ENCODE peak calls at places on chromosomes 4 and X, in seven cellular contexts. B, F, A, R, L, W and T are unnamed samples.

GRCh38 chrX:15107367-15107988 is 162.4 kb downstream of the ASB9 start:
- DNase-seq in W (no peak), F (no peak), A (no peak), L (no peak), R (no peak), B (no peak), T (no peak)

GRCh38 chr4:21544410-21544809 is 404.2 kb downstream of the KCNIP4 start:
- DNase-seq in R (no peak), A (no peak), B (no peak), F (no peak), L (no peak), W (no peak), T (no peak)

GRCh38 chrX:2342281-2342688 is 158.5 kb downstream of the DHRSX start:
- DNase-seq in W (no peak), A (no peak), L (no peak), B (no peak), F (no peak), R (no peak), T (no peak)

GRCh38 chr4:48047421-48047844 is 30.9 kb downstream of the NIPAL1 start:
- DNase-seq in B (no peak), W (no peak), R (no peak), F (no peak), L (peak; percentile 84), A (no peak), T (no peak)

GRCh38 chr4:80219301-80220025 is 22.2 kb downstream of the PRDM8 start:
- DNase-seq in R (no peak), L (no peak), A (peak; percentile 13), W (no peak), F (peak; percentile 25), B (peak; percentile 34), T (no peak)

GRCh38 chr4:7155611-7156071 is 36.7 kb upstream of the SORCS2 start:
- DNase-seq in B (no peak), W (no peak), A (no peak), F (peak; percentile 36), R (no peak), L (no peak), T (no peak)

GRCh38 chr4:120736312-120736711 is 186.2 kb downstream of the PRDM5 start:
- DNase-seq in R (no peak), L (no peak), B (no peak), A (no peak), W (no peak), F (no peak), T (no peak)

GRCh38 chrX:119809185-119809666 is 17.8 kb upstream of the RPL39 start:
- DNase-seq in F (peak; percentile 57), A (no peak), R (no peak), W (no peak), L (no peak), B (no peak), T (no peak)

GRCh38 chrX:46630141-46630540 is 56.6 kb downstream of the CHST7 start:
- DNase-seq in W (no peak), A (no peak), F (no peak), B (no peak), R (no peak), L (no peak), T (no peak)

GRCh38 chr4:175350246-175350645 is 432.1 kb downstream of the ADAM29 start:
- DNase-seq in R (no peak), F (no peak), A (no peak), L (no peak), W (no peak), B (no peak), T (no peak)

GRCh38 chr4:97270051-97270450 is 873.2 kb downstream of the STPG2 start:
- DNase-seq in L (no peak), W (no peak), R (no peak), F (no peak), A (no peak), B (no peak), T (no peak)

GRCh38 chr4:17502764-17503163 is 9.1 kb downstream of the QDPR start:
- DNase-seq in B (no peak), L (no peak), F (no peak), A (no peak), R (no peak), W (no peak), T (no peak)

GRCh38 chr4:58617226-58617625 is 1507.0 kb upstream of the IGFBP7 start:
- DNase-seq in F (no peak), W (no peak), L (no peak), A (no peak), R (no peak), B (no peak), T (no peak)

GRCh38 chrX:38985375-38985774 is 184.1 kb downstream of the MID1IP1 start:
- DNase-seq in A (peak; percentile 19), W (no peak), R (no peak), L (no peak), B (no peak), F (peak; percentile 14), T (no peak)

GRCh38 chr4:139246166-139246565 is 33.9 kb downstream of the MGARP start:
- DNase-seq in B (no peak), R (no peak), L (no peak), W (no peak), A (no peak), F (no peak), T (no peak)

GRCh38 chr4:94469221-94469784 is 17.6 kb downstream of the PDLIM5 start:
- DNase-seq in A (no peak), B (no peak), R (no peak), W (no peak), F (no peak), L (no peak), T (no peak)

GRCh38 chr4:164601653-164602052 is 152.3 kb upstream of the SMIM31 start:
- DNase-seq in B (no peak), F (no peak), W (no peak), L (no peak), R (no peak), A (no peak), T (no peak)

GRCh38 chr4:59553739-59554126 is 1646.4 kb upstream of the ADGRL3 start:
- DNase-seq in B (no peak), R (no peak), A (no peak), L (no peak), W (no peak), F (no peak), T (no peak)

GRCh38 chr4:123163501-123163900 is 233.1 kb upstream of the SPRY1 start:
- DNase-seq in W (no peak), A (no peak), F (no peak), R (no peak), B (no peak), L (no peak), T (no peak)

GRCh38 chrX:24515447-24515846 is 50.4 kb downstream of the PDK3 start:
- DNase-seq in A (no peak), W (no peak), L (no peak), B (no peak), F (no peak), R (no peak), T (no peak)

GRCh38 chr4:153113838-153114105 is 90.5 kb upstream of the TRIM2 start:
- DNase-seq in A (no peak), B (no peak), F (no peak), L (no peak), W (no peak), R (no peak), T (no peak)

GRCh38 chr4:9811796-9812195 is 30.4 kb downstream of the DRD5 start:
- DNase-seq in F (no peak), A (no peak), B (no peak), W (no peak), R (no peak), L (no peak), T (no peak)

GRCh38 chr4:48290146-48290772 is 20.6 kb upstream of the TEC start:
- DNase-seq in A (peak; percentile 55), L (no peak), W (peak; percentile 36), B (peak; percentile 39), R (peak; percentile 19), F (peak; percentile 63), T (no peak)

GRCh38 chr4:142293536-142293935 is 552.6 kb downstream of the INPP4B start:
- DNase-seq in W (no peak), L (no peak), F (no peak), A (no peak), B (no peak), R (no peak), T (no peak)

GRCh38 chrX:66004928-66005831 is 34.7 kb downstream of the VSIG4 start:
- DNase-seq in W (no peak), F (no peak), B (no peak), L (no peak), R (no peak), A (no peak), T (no peak)

GRCh38 chrX:13473666-13474516 is 95.5 kb upstream of the EGFL6 start:
- DNase-seq in F (no peak), R (no peak), L (peak; percentile 52), A (no peak), B (no peak), W (no peak), T (no peak)

GRCh38 chr4:24489870-24490269 is 94.5 kb downstream of the DHX15 start:
- DNase-seq in W (no peak), R (no peak), B (no peak), L (no peak), A (no peak), F (no peak), T (no peak)
- TF ChIP-seq SP1 in W (no peak), R (no peak), B (no peak), L (no peak), A (no peak), F (no peak), T (no peak)

GRCh38 chr4:76687730-76688441 is 210.1 kb downstream of the SOWAHB start:
- DNase-seq in R (no peak), A (no peak), F (no peak), W (no peak), B (no peak), L (no peak), T (no peak)

GRCh38 chr4:76690091-76690905 is 207.6 kb downstream of the SOWAHB start:
- DNase-seq in R (no peak), L (no peak), B (no peak), A (peak; percentile 21), F (no peak), W (no peak), T (no peak)

GRCh38 chr4:76690906-76691275 is 207.1 kb downstream of the SOWAHB start:
- DNase-seq in F (no peak), A (no peak), L (no peak), R (no peak), W (no peak), B (no peak), T (no peak)

GRCh38 chr4:76689079-76689817 is 208.7 kb downstream of the SOWAHB start:
- DNase-seq in F (no peak), B (peak; percentile 81), R (no peak), W (peak; percentile 18), A (peak; percentile 56), L (no peak), T (no peak)

GRCh38 chr4:76688737-76689078 is 209.2 kb downstream of the SOWAHB start:
- DNase-seq in W (no peak), L (no peak), R (no peak), F (no peak), A (peak; percentile 13), B (no peak), T (no peak)
- TF ChIP-seq SP1 in W (no peak), L (no peak), R (no peak), F (no peak), A (no peak), B (no peak), T (no peak)

GRCh38 chr4:87121332-87122065 is 98.9 kb downstream of the KLHL8 start:
- DNase-seq in A (no peak), B (no peak), R (no peak), L (no peak), F (no peak), W (no peak), T (no peak)
- TF ChIP-seq SP1 in A (no peak), B (no peak), R (no peak), L (no peak), F (no peak), W (no peak), T (no peak)

GRCh38 chr4:53914313-53915016 is 149.9 kb downstream of the CHIC2 start:
- DNase-seq in W (no peak), B (no peak), L (no peak), A (no peak), F (no peak), R (no peak), T (no peak)
- TF ChIP-seq SP1 in W (no peak), B (no peak), L (no peak), A (no peak), F (no peak), R (no peak), T (no peak)